ENCODE peak calls at places on chromosomes 4 and X, in nine cellular contexts. O, C, W, B, X, I, G, Q and H are unnamed samples. For H3K36me3, the result is how much of the 10 kb centered on the place peaks cover.

GRCh38 chr4:101037938-101038413 is 309.4 kb downstream of the PPP3CA start:
- DNase-seq in O (no peak), C (no peak), W (no peak), B (no peak), X (no peak), I (no peak), G (peak), Q (no peak), H (no peak)

GRCh38 chrX:138917781-138918180 is 206.3 kb upstream of the FGF13 start:
- DNase-seq in O (no peak), C (no peak), W (no peak), B (no peak), X (peak), I (no peak), G (peak), Q (no peak), H (peak)

GRCh38 chr4:66097271-66097670 is 427.0 kb upstream of the EPHA5 start:
- DNase-seq in O (no peak), C (no peak), W (no peak), B (no peak), X (no peak), I (no peak), G (no peak), Q (no peak), H (no peak)

GRCh38 chr4:30181918-30182317 is 538.3 kb upstream of the PCDH7 start:
- DNase-seq in O (no peak), C (no peak), W (no peak), B (no peak), X (no peak), I (no peak), G (no peak), Q (no peak), H (no peak)

GRCh38 chr4:2337896-2338295 is 76.0 kb upstream of the MXD4 start:
- DNase-seq in O (no peak), C (peak), W (no peak), B (no peak), X (no peak), I (no peak), G (no peak), Q (no peak), H (no peak)

GRCh38 chr4:127045872-127046271 is 586.9 kb upstream of the INTU start:
- DNase-seq in O (no peak), C (no peak), W (no peak), B (peak), X (no peak), I (no peak), G (peak), Q (no peak), H (no peak)

GRCh38 chr4:38673109-38673978 is 9.3 kb downstream of the KLF3 start:
- DNase-seq in O (no peak), C (peak), W (peak), B (no peak), X (peak), I (peak), G (peak), Q (no peak), H (peak)

GRCh38 chr4:118154643-118155042 is 120.4 kb downstream of the NDST3 start:
- DNase-seq in O (no peak), C (no peak), W (no peak), B (no peak), X (peak), I (no peak), G (no peak), Q (no peak), H (no peak)

GRCh38 chr4:84159767-84160166 is 339.3 kb downstream of the NKX6-1 start:
- DNase-seq in O (peak), C (no peak), W (no peak), B (no peak), X (no peak), I (no peak), G (peak), Q (peak), H (peak)

GRCh38 chr4:144831971-144832370 is 186.0 kb downstream of the HHIP start:
- DNase-seq in O (no peak), C (no peak), W (no peak), B (no peak), X (no peak), I (no peak), G (peak), Q (no peak), H (peak)

GRCh38 chr4:11805837-11806236 is 377.1 kb upstream of the HS3ST1 start:
- DNase-seq in O (peak), C (no peak), W (no peak), B (no peak), X (no peak), I (no peak), G (peak), Q (no peak), H (peak)
- TF ChIP-seq CTCF in O (peak), C (peak), W (no peak), B (peak), X (no peak), I (peak), G (no peak), Q (peak), H (peak)

DNA sequence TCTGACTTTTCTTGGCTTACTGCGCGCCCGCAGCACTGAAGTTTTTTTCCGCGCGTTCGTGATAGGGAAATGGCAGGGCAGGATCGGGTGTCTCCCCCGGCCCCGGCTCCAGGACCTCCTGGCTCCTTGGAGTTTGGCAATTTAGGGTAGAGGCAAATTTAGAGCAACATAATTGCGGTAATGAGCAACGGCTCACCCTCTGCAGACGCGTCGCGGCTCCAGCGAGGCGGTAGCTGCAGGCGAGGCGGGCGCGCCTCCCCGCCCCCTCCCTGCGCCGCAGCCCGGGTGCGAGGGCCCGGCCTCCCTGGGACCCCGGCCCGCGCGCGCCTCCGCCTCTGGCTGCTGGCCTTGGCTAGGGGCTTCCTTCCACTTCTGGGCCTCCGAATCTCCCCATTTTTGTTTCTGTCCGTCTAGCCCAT is 6.2 kb downstream of the MSX1 start:
- DNase-seq in O (peak), C (peak), W (peak), B (no peak), X (no peak), I (peak), G (no peak), Q (no peak), H (no peak)
- H3K4me3 ChIP-seq in O (peak), C (no peak), W (peak), B (no peak), X (no peak), I (peak), G (peak), Q (no peak), H (peak)

GRCh38 chr4:3511187-3511586 is 21.0 kb downstream of the LRPAP1 start:
- DNase-seq in O (no peak), C (no peak), W (no peak), B (no peak), X (no peak), I (no peak), G (no peak), Q (peak), H (no peak)
- H3K36me3 ChIP-seq in O (under half), C (under half), W (under half), B (half or more), X (under half), I (under half), G (half or more), Q (under half), H (under half)

DNA sequence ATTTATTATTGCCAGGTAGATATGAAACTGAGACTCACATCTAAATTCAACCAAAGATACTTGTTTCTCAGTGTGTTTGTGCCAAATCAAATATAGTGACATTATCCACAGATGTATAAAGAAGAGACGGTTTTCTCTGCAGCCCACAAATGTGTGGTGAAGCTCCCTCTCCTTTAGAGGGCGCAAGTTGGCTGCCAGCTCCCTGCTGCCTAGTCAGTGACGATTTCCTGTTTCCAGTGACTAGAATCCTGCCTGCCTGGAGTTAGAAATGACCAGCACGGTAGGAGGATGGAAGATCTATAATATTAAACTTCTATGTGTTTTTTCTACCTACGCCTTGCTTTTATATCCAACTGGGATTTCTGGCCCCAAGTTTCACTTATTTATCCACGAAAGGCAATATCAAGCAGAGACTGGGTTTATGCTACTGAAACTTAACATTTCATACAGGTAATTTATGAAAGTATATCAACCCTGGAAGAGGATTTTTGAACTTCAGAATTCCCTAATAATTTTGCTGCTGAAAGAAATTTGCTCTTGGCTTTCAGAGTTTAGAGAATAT is 1793.7 kb upstream of the TENM3 start:
- DNase-seq in O (peak), C (no peak), W (no peak), B (peak), X (no peak), I (no peak), G (peak), Q (peak), H (peak)
- TF ChIP-seq CTCF in O (peak), C (peak), W (no peak), B (peak), X (no peak), I (no peak), G (peak), Q (peak), H (no peak)

GRCh38 chrX:120290107-120290506 is 21.2 kb downstream of the TMEM255A start:
- DNase-seq in O (no peak), C (no peak), W (no peak), B (no peak), X (no peak), I (no peak), G (no peak), Q (no peak), H (no peak)

GRCh38 chrX:120286733-120287512 is 24.3 kb downstream of the TMEM255A start:
- DNase-seq in O (no peak), C (no peak), W (no peak), B (no peak), X (no peak), I (no peak), G (no peak), Q (no peak), H (no peak)

GRCh38 chrX:120287513-120288112 is 23.6 kb downstream of the TMEM255A start:
- DNase-seq in O (no peak), C (no peak), W (no peak), B (no peak), X (no peak), I (no peak), G (no peak), Q (peak), H (no peak)

GRCh38 chrX:120293015-120293414 is 18.2 kb downstream of the TMEM255A start:
- DNase-seq in O (no peak), C (no peak), W (no peak), B (no peak), X (no peak), I (no peak), G (no peak), Q (no peak), H (no peak)

DNA sequence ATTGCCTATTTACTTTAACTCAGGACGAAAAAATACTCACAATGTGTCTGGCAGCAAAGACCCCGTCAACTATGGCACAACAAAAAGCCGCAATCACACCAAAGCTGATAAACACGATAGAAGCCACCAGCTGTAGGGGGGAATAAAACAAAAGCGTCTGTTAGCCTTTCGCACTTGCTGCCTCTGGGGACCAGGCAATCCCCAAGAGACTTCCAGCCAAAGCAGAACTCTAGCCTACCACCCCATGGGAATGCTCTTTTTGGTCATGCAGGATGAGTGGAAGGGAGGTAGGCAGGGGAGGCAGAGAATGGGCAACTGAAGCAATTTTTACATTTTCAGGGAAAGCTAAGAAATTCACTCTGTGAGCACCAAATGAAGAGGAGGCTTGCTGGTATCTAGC is 20.1 kb downstream of the TMEM255A start:
- DNase-seq in O (no peak), C (no peak), W (no peak), B (no peak), X (no peak), I (no peak), G (no peak), Q (no peak), H (no peak)
- H3K4me3 ChIP-seq in O (no peak), C (no peak), W (no peak), B (no peak), X (no peak), I (no peak), G (no peak), Q (no peak), H (no peak)

DNA sequence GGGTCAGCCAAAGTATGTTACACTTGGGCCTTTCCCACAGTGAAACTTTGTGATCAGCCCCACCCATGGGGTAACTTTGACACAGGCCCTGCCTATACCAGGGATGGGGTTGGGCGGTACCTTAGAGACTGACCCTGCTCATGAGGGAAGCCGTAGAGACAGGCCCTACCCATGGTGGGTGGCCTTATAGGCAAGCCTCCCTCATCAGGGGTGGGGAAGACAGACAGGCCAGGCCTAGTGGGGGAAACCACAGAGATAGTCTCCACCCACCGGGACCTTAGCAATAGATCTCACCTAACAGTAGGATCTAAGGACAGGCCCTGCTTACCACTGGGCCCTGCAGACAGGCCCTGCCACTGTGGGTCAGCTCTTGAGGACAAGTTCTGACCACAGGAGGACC is 6.8 kb downstream of the PLP2 start:
- DNase-seq in O (no peak), C (no peak), W (no peak), B (no peak), X (no peak), I (no peak), G (no peak), Q (no peak), H (no peak)
- H3K36me3 ChIP-seq in O (under half), C (under half), W (under half), B (under half), X (under half), I (under half), G (under half), Q (under half), H (under half)

DNA sequence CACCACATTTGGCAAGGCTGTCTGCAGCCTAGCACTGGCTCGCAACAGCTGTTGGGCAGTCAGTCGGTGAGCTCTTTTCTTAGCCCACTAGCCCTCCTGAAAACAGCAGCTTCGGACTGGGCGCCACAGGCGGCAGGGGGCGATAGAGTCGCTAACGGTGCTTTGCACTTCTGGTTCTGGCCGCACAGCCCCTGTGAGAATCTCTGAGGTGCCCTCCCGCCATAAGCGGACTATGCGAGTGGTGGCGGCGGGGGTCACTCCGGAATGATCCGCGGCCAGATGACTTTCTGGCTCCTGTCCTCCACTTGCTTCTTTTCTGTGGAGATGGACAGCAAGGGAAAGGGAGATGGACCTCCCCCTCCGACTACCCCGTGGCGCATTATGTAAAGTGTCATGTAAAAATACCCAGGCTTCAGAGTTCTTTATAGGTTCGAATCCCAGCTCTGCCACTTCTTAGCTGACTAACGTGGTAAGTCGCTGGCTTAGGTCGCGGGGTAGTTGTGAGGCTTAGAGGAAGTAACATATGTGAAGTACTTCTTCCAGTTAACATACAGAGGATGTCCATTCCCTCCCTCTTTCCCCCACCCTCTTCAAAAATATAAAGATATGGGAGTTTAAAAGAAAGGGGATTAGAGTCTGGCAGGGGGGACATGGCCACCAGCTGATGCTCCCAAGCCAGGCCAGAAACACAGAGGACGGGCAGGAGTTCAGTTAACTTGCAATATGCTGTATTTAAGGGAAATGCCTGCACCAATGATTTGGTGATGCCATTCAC is 11.0 kb downstream of the ARHGAP36 start:
- DNase-seq in O (peak), C (no peak), W (no peak), B (no peak), X (no peak), I (no peak), G (peak), Q (peak), H (peak)
- TF ChIP-seq CTCF in O (peak), C (peak), W (peak), B (no peak), X (peak), I (peak), G (peak), Q (peak), H (peak)

GRCh38 chr4:123649644-123650356 is 253.2 kb downstream of the SPRY1 start:
- DNase-seq in O (peak), C (no peak), W (peak), B (no peak), X (peak), I (no peak), G (peak), Q (no peak), H (peak)
- H3K4me3 ChIP-seq in O (no peak), C (peak), W (peak), B (no peak), X (no peak), I (peak), G (no peak), Q (no peak), H (no peak)